ENCODE peak calls at places on chromosomes 6 and 20, in seven cellular contexts. J is SK-N-SH, X is H1, M is HepG2, A is GM12878, I is GM12892, Z is K562. T is an unnamed sample.

GRCh38 chr6:31691564-31692108 is 10.8 kb upstream of the LY6G5C start:
- DNase-seq in A (no peak), M (no peak), J (no peak), I (no peak), X (no peak), Z (peak), T (no peak)

GRCh38 chr20:3209946-3210317 is 634 bp downstream of the ITPA start:
- DNase-seq in I (no peak), A (no peak), Z (no peak), J (no peak), X (no peak), M (no peak), T (no peak)

GRCh38 chr6:52749546-52750152 is 13.6 kb downstream of the GSTA2 start:
- DNase-seq in X (no peak), Z (no peak), A (no peak), J (no peak), M (no peak), I (no peak), T (no peak)

GRCh38 chr20:43914697-43915208 is at the start of gene TOX2:
- DNase-seq in Z (peak), A (no peak), J (peak), M (no peak), X (peak), I (peak), T (peak)

GRCh38 chr6:128882560-128882959 is 378 bp upstream of the LAMA2 start:
- DNase-seq in Z (no peak), X (no peak), I (no peak), J (no peak), M (no peak), A (no peak), T (no peak)

GRCh38 chr6:131460603-131460995 is 112.4 kb upstream of the ARG1 start:
- DNase-seq in Z (no peak), M (no peak), I (no peak), A (no peak), X (no peak), J (no peak), T (no peak)

GRCh38 chr20:9363673-9364072 is 150.7 kb upstream of the LAMP5 start:
- DNase-seq in A (no peak), X (no peak), Z (no peak), J (no peak), M (no peak), I (no peak), T (no peak)

GRCh38 chr6:5337573-5337972 is 76.3 kb downstream of the FARS2 start:
- DNase-seq in I (no peak), X (no peak), M (no peak), Z (no peak), J (no peak), A (no peak), T (no peak)

GRCh38 chr6:144012534-144012933 is 4.5 kb upstream of the PLAGL1 start:
- DNase-seq in A (no peak), J (no peak), X (no peak), I (no peak), Z (no peak), M (no peak), T (no peak)

GRCh38 chr20:39259010-39259803 is 297.1 kb downstream of the DHX35 start:
- DNase-seq in I (no peak), X (no peak), A (no peak), Z (no peak), M (no peak), J (peak), T (no peak)

DNA sequence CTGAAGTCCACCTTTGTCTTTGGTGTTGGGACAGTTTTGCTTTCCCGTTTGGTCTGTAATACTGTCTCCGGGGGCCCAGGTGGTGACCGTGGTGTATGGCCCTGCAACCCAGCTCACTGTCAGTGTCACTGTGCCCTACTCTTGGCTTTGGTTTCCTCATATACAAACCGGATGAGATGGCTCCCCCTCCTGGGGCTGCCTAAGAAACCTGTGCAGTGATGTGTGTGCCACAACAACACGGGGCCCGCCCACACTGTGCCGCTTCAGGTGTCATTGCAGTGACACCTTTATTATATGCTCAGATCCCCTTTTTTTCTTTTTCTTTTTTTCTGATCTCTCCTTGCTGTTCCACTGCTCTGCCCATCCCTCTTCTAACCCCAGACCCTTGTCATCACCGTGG is 73.9 kb downstream of the RAMACL start:
- DNase-seq in J (no peak), I (peak), A (no peak), X (no peak), Z (no peak), M (no peak), T (peak)
- TF ChIP-seq TAF1 in J (no peak), I (no peak), A (no peak), X (no peak), Z (no peak), M (no peak), T (no peak)

GRCh38 chr6:116403205-116403604 is 32.5 kb downstream of the DSE start:
- DNase-seq in A (no peak), J (no peak), M (no peak), Z (no peak), X (no peak), I (no peak), T (no peak)

GRCh38 chr6:116404706-116405105 is 34.0 kb downstream of the DSE start:
- DNase-seq in X (no peak), J (no peak), I (no peak), A (no peak), M (no peak), Z (no peak), T (no peak)

GRCh38 chr6:116405147-116405546 is 34.4 kb downstream of the DSE start:
- DNase-seq in Z (no peak), M (no peak), A (peak), J (peak), X (no peak), I (no peak), T (no peak)

GRCh38 chr6:116406678-116407345 is 36.1 kb downstream of the DSE start:
- DNase-seq in A (no peak), Z (no peak), I (no peak), M (no peak), X (no peak), J (no peak), T (no peak)

GRCh38 chr6:116405663-116406329 is 35.0 kb downstream of the DSE start:
- DNase-seq in Z (no peak), M (no peak), A (no peak), X (no peak), J (no peak), I (no peak), T (no peak)
- TF ChIP-seq TAF1 in Z (no peak), M (no peak), A (no peak), X (no peak), J (no peak), I (no peak), T (no peak)

GRCh38 chr6:16239090-16239797 is 857 bp downstream of the GMPR start:
- DNase-seq in X (peak), A (no peak), M (no peak), I (no peak), Z (peak), J (peak), T (no peak)
- TF ChIP-seq TAF1 in X (no peak), A (no peak), M (no peak), I (no peak), Z (no peak), J (no peak), T (no peak)

DNA sequence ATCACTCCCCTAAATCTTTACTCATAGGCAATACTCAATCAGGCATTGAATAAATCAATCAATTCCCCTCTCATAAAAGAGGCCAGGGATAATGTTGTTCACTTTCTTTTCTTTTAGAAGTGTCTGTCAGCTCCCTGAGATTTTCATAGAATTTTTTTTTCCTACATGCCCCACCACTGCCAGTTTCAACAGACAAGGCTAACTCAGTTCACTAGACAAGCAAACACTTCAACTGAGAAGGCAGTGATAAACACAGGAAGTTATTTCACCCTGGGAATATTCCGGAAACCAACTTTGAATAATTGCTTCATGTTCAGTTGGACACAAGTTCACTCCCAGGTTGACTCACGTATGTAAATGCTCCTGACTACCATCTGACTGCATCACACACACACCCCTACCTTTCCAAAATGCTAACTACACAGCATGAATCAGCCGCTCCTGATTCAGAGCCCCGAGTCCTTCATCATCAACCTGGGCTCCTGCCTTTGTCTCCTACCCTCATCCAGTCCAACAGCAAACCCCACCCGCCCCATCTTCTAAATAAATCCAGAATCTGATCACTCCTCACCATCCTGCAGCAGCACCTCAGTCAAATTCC is 143.9 kb downstream of the BCAS1 start:
- DNase-seq in X (no peak), I (no peak), M (peak), J (no peak), A (peak), Z (no peak), T (no peak)
- TF ChIP-seq TAF1 in X (no peak), I (no peak), M (no peak), J (no peak), A (peak), Z (no peak), T (peak)

GRCh38 chr6:140436023-140436811 is 1061.8 kb upstream of the CITED2 start:
- DNase-seq in M (no peak), I (no peak), J (no peak), X (no peak), Z (no peak), A (no peak), T (no peak)
- TF ChIP-seq TAF1 in M (no peak), I (no peak), J (no peak), X (no peak), Z (no peak), A (no peak), T (no peak)

DNA sequence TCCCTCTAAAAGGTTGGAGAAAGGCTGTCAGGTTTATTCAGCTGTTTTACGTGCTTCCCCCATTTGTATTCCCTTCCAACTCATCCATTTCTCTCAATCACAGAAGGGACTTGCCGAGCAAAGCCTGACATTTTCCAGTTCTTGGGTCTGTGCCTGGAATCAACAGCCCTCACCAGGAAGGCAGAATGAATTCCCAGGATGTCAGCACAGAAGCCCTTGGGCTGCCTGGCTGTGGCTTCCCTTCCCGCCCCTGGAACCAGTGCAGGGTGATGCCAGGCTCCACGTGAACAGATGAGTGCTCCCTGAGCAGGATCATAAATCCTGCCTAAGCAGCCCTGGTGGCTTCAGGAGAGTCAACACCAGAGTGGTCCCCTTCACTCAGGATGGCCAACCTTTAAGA is 86.1 kb upstream of the CD83 start:
- DNase-seq in A (no peak), M (no peak), X (no peak), I (no peak), Z (no peak), J (no peak), T (no peak)
- TF ChIP-seq TAF1 in A (no peak), M (no peak), X (no peak), I (no peak), Z (no peak), J (no peak), T (no peak)